ENCODE peak calls at places on chromosomes 6 and 20, in six cellular contexts. One of them, this sample, is unnamed.

GRCh38 chr6:11208267-11208666 is 24.2 kb downstream of the NEDD9 start:
- DNase-seq in psoas muscle: no peak
- DNase-seq in ovary: no peak
- DNase-seq in heart right ventricle: no peak
- DNase-seq in lower lobe of right lung: no peak
- DNase-seq in pancreas: no peak
- DNase-seq in this sample: no peak

GRCh38 chr20:49700411-49701185 is 13.1 kb downstream of the B4GALT5 start:
- DNase-seq in pancreas: no peak
- DNase-seq in ovary: no peak
- DNase-seq in lower lobe of right lung: no peak
- DNase-seq in psoas muscle: no peak
- DNase-seq in heart right ventricle: no peak
- DNase-seq in this sample: no peak

GRCh38 chr6:84052204-84052882 is 18.8 kb downstream of the MRAP2 start:
- DNase-seq in pancreas: no peak
- DNase-seq in ovary: peak; percentile 73
- DNase-seq in lower lobe of right lung: no peak
- DNase-seq in heart right ventricle: peak; percentile 66
- DNase-seq in psoas muscle: peak; percentile 69
- DNase-seq in this sample: peak; percentile 73

GRCh38 chr6:106243261-106243660 is 82.3 kb downstream of the ATG5 start:
- DNase-seq in psoas muscle: no peak
- DNase-seq in pancreas: no peak
- DNase-seq in lower lobe of right lung: no peak
- DNase-seq in ovary: no peak
- DNase-seq in heart right ventricle: no peak
- DNase-seq in this sample: no peak

GRCh38 chr20:16978497-16978896 is 230.3 kb downstream of the OTOR start:
- DNase-seq in ovary: no peak
- DNase-seq in pancreas: no peak
- DNase-seq in heart right ventricle: no peak
- DNase-seq in lower lobe of right lung: no peak
- DNase-seq in psoas muscle: no peak
- DNase-seq in this sample: no peak

GRCh38 chr6:147382945-147383554 is 125.4 kb upstream of the SAMD5 start:
- DNase-seq in ovary: no peak
- DNase-seq in pancreas: no peak
- DNase-seq in psoas muscle: no peak
- DNase-seq in heart right ventricle: no peak
- DNase-seq in lower lobe of right lung: no peak
- DNase-seq in this sample: no peak

GRCh38 chr6:37878150-37878710 is 58.7 kb downstream of the ZFAND3 start:
- DNase-seq in pancreas: no peak
- DNase-seq in lower lobe of right lung: no peak
- DNase-seq in heart right ventricle: no peak
- DNase-seq in psoas muscle: no peak
- DNase-seq in ovary: no peak
- DNase-seq in this sample: no peak

GRCh38 chr20:63750807-63751470 is 11.4 kb downstream of the SLC2A4RG start:
- DNase-seq in lower lobe of right lung: no peak
- DNase-seq in psoas muscle: no peak
- DNase-seq in pancreas: no peak
- DNase-seq in heart right ventricle: no peak
- DNase-seq in ovary: no peak
- DNase-seq in this sample: no peak

GRCh38 chr6:142207265-142207877 is 60.3 kb downstream of the VTA1 start:
- DNase-seq in lower lobe of right lung: peak; percentile 51
- DNase-seq in heart right ventricle: peak; percentile 42
- DNase-seq in pancreas: no peak
- DNase-seq in psoas muscle: no peak
- DNase-seq in ovary: no peak
- DNase-seq in this sample: no peak

GRCh38 chr6:133097208-133097607 is 143.9 kb upstream of the EYA4 start:
- DNase-seq in ovary: no peak
- DNase-seq in lower lobe of right lung: no peak
- DNase-seq in heart right ventricle: no peak
- DNase-seq in pancreas: no peak
- DNase-seq in psoas muscle: no peak
- DNase-seq in this sample: no peak

GRCh38 chr6:105326838-105327745 is 75.8 kb downstream of the PREP start:
- DNase-seq in ovary: no peak
- DNase-seq in heart right ventricle: peak; percentile 32
- DNase-seq in lower lobe of right lung: no peak
- DNase-seq in psoas muscle: peak; percentile 22
- DNase-seq in pancreas: no peak
- DNase-seq in this sample: no peak

GRCh38 chr6:22779062-22779461 is 209.7 kb downstream of the HDGFL1 start:
- DNase-seq in psoas muscle: no peak
- DNase-seq in heart right ventricle: no peak
- DNase-seq in pancreas: no peak
- DNase-seq in ovary: no peak
- DNase-seq in lower lobe of right lung: no peak
- DNase-seq in this sample: no peak

GRCh38 chr6:156421933-156422332 is 355.2 kb upstream of the ARID1B start:
- DNase-seq in psoas muscle: no peak
- DNase-seq in heart right ventricle: no peak
- DNase-seq in lower lobe of right lung: no peak
- DNase-seq in pancreas: no peak
- DNase-seq in ovary: no peak
- DNase-seq in this sample: no peak

GRCh38 chr20:62021794-62022419 is 43.8 kb downstream of the TAF4 start:
- DNase-seq in lower lobe of right lung: peak; percentile 18
- DNase-seq in ovary: no peak
- DNase-seq in pancreas: no peak
- DNase-seq in heart right ventricle: no peak
- DNase-seq in psoas muscle: no peak
- DNase-seq in this sample: no peak

GRCh38 chr6:8780653-8781052 is 345.3 kb upstream of the SLC35B3 start:
- DNase-seq in pancreas: no peak
- DNase-seq in heart right ventricle: no peak
- DNase-seq in psoas muscle: no peak
- DNase-seq in lower lobe of right lung: no peak
- DNase-seq in ovary: no peak
- DNase-seq in this sample: no peak
- H3K27ac ChIP-seq in pancreas: no peak overlapping the region
- H3K27ac ChIP-seq in heart right ventricle: no peak overlapping the region
- H3K27ac ChIP-seq in psoas muscle: no peak overlapping the region
- H3K27ac ChIP-seq in lower lobe of right lung: no peak overlapping the region
- H3K27ac ChIP-seq in ovary: no peak overlapping the region
- H3K27ac ChIP-seq in this sample: no peak overlapping the region

GRCh38 chr20:32588040-32588439 is 2.9 kb upstream of the NOL4L start:
- DNase-seq in pancreas: no peak
- DNase-seq in ovary: no peak
- DNase-seq in heart right ventricle: no peak
- DNase-seq in psoas muscle: no peak
- DNase-seq in lower lobe of right lung: no peak
- DNase-seq in this sample: no peak

GRCh38 chr20:32586291-32586690 is 1.2 kb upstream of the NOL4L start:
- DNase-seq in heart right ventricle: no peak
- DNase-seq in psoas muscle: no peak
- DNase-seq in lower lobe of right lung: no peak
- DNase-seq in ovary: no peak
- DNase-seq in pancreas: no peak
- DNase-seq in this sample: no peak

GRCh38 chr20:32585011-32585518 is at the start of gene NOL4L:
- DNase-seq in psoas muscle: no peak
- DNase-seq in lower lobe of right lung: no peak
- DNase-seq in heart right ventricle: no peak
- DNase-seq in pancreas: peak; percentile 65
- DNase-seq in ovary: peak; percentile 39
- DNase-seq in this sample: no peak

GRCh38 chr20:32583581-32584045 is 1.5 kb downstream of the NOL4L start:
- DNase-seq in heart right ventricle: no peak
- DNase-seq in ovary: peak; percentile 43
- DNase-seq in lower lobe of right lung: no peak
- DNase-seq in pancreas: no peak
- DNase-seq in psoas muscle: no peak
- DNase-seq in this sample: no peak

DNA sequence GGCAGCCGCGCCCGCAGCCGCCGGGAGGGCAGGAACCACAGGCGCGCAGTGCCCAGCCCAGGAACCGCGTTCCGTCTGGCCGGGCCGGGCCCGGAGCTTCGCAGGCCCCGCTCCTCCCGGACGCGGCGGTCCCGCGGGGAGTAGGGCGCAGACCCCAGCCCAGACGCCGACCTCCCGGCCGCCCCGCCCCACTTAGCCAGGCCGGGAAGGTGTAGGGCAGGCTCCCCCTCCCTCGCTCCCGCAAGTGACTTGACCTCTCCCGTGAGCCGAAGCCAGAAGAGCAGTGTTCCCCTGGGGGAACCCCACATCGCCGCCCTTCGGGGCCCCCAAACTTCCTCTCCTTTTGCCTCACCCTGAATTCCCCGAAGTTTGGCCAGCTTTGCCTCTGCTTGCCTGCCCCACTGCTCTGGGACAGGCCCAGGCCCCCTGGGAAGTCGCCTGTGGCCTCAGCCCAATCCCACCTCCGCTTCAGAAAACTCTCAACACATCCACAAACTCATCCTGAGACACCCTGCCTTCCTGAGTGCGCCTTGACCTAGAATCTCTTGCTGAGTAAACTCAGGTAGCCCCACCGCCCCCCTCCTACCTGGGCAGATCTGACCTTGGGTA is 490 bp upstream of the NOL4L start:
- DNase-seq in pancreas: no peak
- DNase-seq in lower lobe of right lung: no peak
- DNase-seq in psoas muscle: no peak
- DNase-seq in heart right ventricle: no peak
- DNase-seq in ovary: peak; percentile 31
- DNase-seq in this sample: no peak
- H3K4me3 ChIP-seq in pancreas: no peak overlapping the region
- H3K4me3 ChIP-seq in lower lobe of right lung: peak overlapping the region; percentile 51
- H3K4me3 ChIP-seq in psoas muscle: peak overlapping the region; percentile 52
- H3K4me3 ChIP-seq in heart right ventricle: no peak overlapping the region
- H3K4me3 ChIP-seq in ovary: no peak overlapping the region
- H3K4me3 ChIP-seq in this sample: peak overlapping the region; percentile 56

GRCh38 chr20:23080521-23080920 is 5.6 kb downstream of the CD93 start:
- DNase-seq in ovary: no peak
- DNase-seq in psoas muscle: no peak
- DNase-seq in pancreas: no peak
- DNase-seq in lower lobe of right lung: no peak
- DNase-seq in heart right ventricle: no peak
- DNase-seq in this sample: no peak

GRCh38 chr20:23078351-23078993 is 7.7 kb downstream of the CD93 start:
- DNase-seq in lower lobe of right lung: no peak
- DNase-seq in psoas muscle: no peak
- DNase-seq in ovary: no peak
- DNase-seq in pancreas: no peak
- DNase-seq in heart right ventricle: no peak
- DNase-seq in this sample: no peak

GRCh38 chr20:23077277-23077676 is 8.8 kb downstream of the CD93 start:
- DNase-seq in ovary: no peak
- DNase-seq in psoas muscle: no peak
- DNase-seq in heart right ventricle: no peak
- DNase-seq in lower lobe of right lung: no peak
- DNase-seq in pancreas: no peak
- DNase-seq in this sample: no peak

GRCh38 chr20:23079926-23080325 is 6.2 kb downstream of the CD93 start:
- DNase-seq in ovary: no peak
- DNase-seq in pancreas: no peak
- DNase-seq in lower lobe of right lung: no peak
- DNase-seq in psoas muscle: no peak
- DNase-seq in heart right ventricle: no peak
- DNase-seq in this sample: no peak

DNA sequence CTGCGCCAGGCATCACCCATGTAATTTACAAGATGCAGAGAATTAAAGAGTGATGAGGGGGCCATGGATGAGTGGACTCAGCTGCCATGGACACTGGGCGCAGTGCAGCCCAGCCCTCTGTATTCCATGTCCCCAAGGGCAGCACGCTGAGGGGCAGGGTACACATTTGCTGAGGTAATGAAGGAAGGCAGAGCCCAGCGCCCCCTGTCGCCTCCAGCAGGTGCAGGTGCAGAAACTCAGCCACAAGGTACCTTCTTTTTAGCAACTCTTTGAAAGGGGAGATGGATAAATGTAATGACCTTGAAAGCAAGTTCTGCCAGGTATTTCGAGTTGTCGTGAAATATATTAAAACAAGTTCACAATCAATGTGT is 7.1 kb downstream of the CD93 start:
- DNase-seq in heart right ventricle: no peak
- DNase-seq in ovary: no peak
- DNase-seq in lower lobe of right lung: no peak
- DNase-seq in pancreas: no peak
- DNase-seq in psoas muscle: no peak
- DNase-seq in this sample: no peak
- TF ChIP-seq CTCF in heart right ventricle: no peak
- TF ChIP-seq CTCF in ovary: no peak
- TF ChIP-seq CTCF in lower lobe of right lung: no peak
- TF ChIP-seq CTCF in pancreas: no peak
- TF ChIP-seq CTCF in psoas muscle: no peak
- TF ChIP-seq CTCF in this sample: no peak

GRCh38 chr6:111750753-111751684 is 122.2 kb downstream of the FYN start:
- DNase-seq in psoas muscle: no peak
- DNase-seq in ovary: no peak
- DNase-seq in lower lobe of right lung: no peak
- DNase-seq in heart right ventricle: no peak
- DNase-seq in pancreas: no peak
- DNase-seq in this sample: no peak
- H3K27ac ChIP-seq in psoas muscle: no peak overlapping the region
- H3K27ac ChIP-seq in ovary: no peak overlapping the region
- H3K27ac ChIP-seq in lower lobe of right lung: peak overlapping the region; percentile 50
- H3K27ac ChIP-seq in heart right ventricle: peak overlapping the region; percentile 90
- H3K27ac ChIP-seq in pancreas: no peak overlapping the region
- H3K27ac ChIP-seq in this sample: peak overlapping the region; percentile 29

GRCh38 chr6:144415014-144415413 is 129.9 kb downstream of the UTRN start:
- DNase-seq in heart right ventricle: no peak
- DNase-seq in lower lobe of right lung: no peak
- DNase-seq in psoas muscle: no peak
- DNase-seq in ovary: no peak
- DNase-seq in pancreas: no peak
- DNase-seq in this sample: no peak
- H3K4me3 ChIP-seq in heart right ventricle: no peak overlapping the region
- H3K4me3 ChIP-seq in lower lobe of right lung: no peak overlapping the region
- H3K4me3 ChIP-seq in psoas muscle: no peak overlapping the region
- H3K4me3 ChIP-seq in ovary: no peak overlapping the region
- H3K4me3 ChIP-seq in pancreas: no peak overlapping the region
- H3K4me3 ChIP-seq in this sample: no peak overlapping the region